ENCODE peak calls at places on chromosomes 5 and 9, in five cellular contexts. E, T, O, W and I are unnamed samples.

GRCh38 chr5:63963080-63963735 is 963 bp upstream of the HTR1A start:
- DNase-seq in E (no peak), T (peak), O (no peak), W (peak), I (no peak)

GRCh38 chr5:151082976-151083651 is 2.3 kb upstream of the TNIP1 start:
- DNase-seq in E (peak), T (peak), O (no peak), W (no peak), I (no peak)

GRCh38 chr9:128554155-128554862 is 1.9 kb downstream of the SPTAN1 start:
- DNase-seq in E (peak), T (peak), O (peak), W (peak), I (no peak)

GRCh38 chr5:135085133-135085935 is 51.3 kb upstream of the PITX1 start:
- DNase-seq in E (peak), T (no peak), O (peak), W (no peak), I (no peak)

GRCh38 chr9:87249029-87249428 is 248.6 kb upstream of the DAPK1 start:
- DNase-seq in E (no peak), T (no peak), O (no peak), W (no peak), I (no peak)

GRCh38 chr9:70159630-70160029 is 99.1 kb upstream of the SMC5 start:
- DNase-seq in E (no peak), T (no peak), O (no peak), W (no peak), I (no peak)

GRCh38 chr9:92947268-92948031 is at the start of gene FGD3:
- DNase-seq in E (peak), T (no peak), O (no peak), W (no peak), I (peak)

GRCh38 chr5:119179857-119180641 is 109.2 kb downstream of the DMXL1 start:
- DNase-seq in E (no peak), T (no peak), O (no peak), W (no peak), I (no peak)

DNA sequence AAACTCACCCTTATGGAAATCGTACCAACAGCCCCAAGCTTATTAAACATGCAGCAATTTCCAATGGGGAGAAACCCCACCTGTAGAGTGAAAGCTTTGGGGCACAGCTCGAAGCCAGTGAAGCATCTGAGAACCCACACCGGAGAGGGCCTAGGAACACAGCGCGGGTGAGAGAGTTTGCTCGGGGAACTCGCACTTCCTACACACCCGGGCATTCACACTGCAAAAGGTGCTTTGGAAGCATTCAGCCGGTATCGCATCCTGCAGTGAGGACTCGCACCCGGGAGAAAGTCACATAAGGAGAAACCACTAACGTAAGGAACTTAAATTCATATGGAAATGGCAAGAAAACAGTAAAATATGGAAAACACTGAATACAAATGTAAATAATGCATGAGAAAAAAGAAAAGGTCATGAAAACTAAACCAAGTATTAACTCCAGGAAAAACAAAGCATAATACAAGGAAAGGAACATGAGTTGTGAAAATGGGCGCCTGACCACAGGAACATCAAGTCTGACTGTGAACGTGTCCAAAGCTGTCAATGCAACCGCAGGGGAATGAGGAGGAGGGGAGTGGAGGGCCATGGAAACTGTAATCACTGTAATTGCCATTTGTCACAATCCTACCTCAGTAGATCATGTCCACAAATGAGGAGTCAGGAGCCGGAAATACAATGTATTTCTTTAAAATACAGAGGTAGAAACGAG is 28.7 kb downstream of the CAMSAP1 start:
- DNase-seq in E (no peak), T (no peak), O (no peak), W (no peak), I (no peak)
- TF ChIP-seq POLR2A in E (no peak), T (no peak), O (no peak), W (no peak), I (no peak)

GRCh38 chr9:127114606-127115005 is 7.8 kb downstream of the ANGPTL2 start:
- DNase-seq in E (no peak), T (no peak), O (no peak), W (no peak), I (no peak)

GRCh38 chr9:127109212-127109711 is 13.2 kb downstream of the ANGPTL2 start:
- DNase-seq in E (no peak), T (no peak), O (no peak), W (no peak), I (no peak)

GRCh38 chr9:127113540-127113928 is 8.9 kb downstream of the ANGPTL2 start:
- DNase-seq in E (no peak), T (no peak), O (no peak), W (no peak), I (no peak)

GRCh38 chr9:127112683-127113539 is 9.5 kb downstream of the ANGPTL2 start:
- DNase-seq in E (no peak), T (no peak), O (no peak), W (no peak), I (no peak)

DNA sequence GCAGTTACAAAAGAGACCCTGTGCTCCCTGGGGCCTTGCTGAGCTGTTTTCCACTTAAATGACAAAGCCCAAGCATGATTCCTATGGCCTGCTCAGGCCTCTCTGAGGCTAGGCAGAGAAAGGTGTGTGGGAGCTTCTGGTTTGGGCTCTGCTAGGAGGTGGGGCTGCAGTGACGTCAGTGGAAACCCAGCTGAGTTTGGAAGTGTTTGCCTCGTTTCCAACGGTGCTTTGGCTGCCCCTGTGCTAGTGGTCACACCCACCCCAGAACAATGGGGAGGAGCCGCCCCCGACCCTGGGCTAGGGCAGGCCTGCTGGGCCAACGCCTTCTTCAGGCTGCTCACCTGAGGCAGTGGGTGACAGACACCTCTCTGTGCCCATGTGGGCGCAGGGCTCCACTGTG is 10.4 kb downstream of the ANGPTL2 start:
- DNase-seq in E (peak), T (no peak), O (no peak), W (peak), I (no peak)
- TF ChIP-seq POLR2A in E (no peak), T (no peak), O (no peak), W (peak), I (no peak)

DNA sequence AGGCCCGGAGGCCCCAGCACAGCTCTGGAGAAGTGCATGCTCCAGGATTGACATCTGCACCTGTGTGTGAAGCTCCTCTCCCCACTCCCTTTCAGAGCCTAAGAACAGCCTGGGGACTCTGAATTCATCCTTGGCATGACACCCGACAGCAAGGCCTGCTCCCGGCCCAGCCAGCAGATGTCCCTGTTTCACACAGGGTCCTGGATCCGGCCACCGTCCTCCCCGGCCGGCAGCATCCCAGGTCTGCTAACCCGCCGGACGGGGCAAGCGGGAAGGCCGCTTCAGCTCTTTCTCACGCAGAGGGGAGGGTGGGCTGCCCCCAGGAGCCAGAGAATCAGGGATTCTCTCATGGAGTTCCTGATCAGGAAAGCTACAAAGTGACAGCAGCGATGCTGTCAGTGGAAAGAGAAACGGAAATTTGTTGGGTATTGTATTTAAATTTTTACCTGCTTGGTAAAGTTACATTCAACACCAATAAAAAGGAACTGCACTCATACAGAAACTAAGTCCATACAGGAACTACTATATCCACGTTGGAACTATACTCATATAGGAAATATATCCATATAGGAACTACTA is 325.3 kb upstream of the IRX4 start:
- DNase-seq in E (peak), T (no peak), O (no peak), W (no peak), I (peak)
- TF ChIP-seq POLR2A in E (no peak), T (no peak), O (no peak), W (no peak), I (no peak)

DNA sequence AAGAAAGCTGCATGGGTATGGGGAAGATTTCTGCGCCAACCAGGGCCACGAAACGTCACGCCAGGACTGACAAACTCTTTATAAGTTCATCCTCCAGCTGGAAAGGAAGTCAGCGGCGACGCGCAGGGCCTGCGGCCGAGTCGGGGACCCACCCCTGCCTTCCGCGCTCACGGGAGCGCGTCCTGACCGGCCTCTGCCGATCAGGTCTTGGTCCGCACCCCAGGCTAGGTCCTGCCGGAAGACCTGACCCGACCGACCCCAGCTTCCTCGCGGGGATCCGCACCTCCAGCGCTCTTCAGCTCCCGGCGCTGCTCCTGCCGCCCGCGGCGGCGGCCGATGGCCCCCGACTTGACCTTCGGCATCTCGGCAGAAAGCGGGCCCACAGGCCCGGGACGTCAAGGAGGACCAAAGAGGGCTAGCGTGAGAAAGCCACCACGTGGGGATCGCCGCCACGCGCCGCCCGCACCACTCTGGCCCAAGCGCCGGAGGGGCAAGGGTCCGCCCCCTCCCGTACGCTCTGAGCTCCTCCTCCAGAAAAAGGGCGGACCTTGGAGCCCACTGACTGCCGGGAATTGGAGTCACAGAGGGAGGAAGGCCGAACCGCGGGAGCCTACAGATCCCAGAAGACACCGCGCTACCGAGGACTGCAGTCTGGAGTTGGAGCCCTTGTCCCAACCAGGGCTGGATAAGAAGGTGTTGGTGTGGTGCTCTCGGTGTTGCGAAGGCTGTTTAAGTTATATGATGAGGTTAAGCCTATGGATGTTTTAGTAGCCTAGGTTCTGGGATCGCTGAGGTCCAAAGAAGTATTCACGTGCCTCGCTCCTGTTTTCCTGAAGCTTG is at the start of gene DIMT1:
- DNase-seq in E (peak), T (peak), O (peak), W (peak), I (peak)
- TF ChIP-seq POLR2A in E (peak), T (peak), O (peak), W (peak), I (peak)

GRCh38 chr9:136645903-136646754 is 16.6 kb upstream of the EGFL7 start:
- DNase-seq in E (peak), T (no peak), O (no peak), W (no peak), I (no peak)

GRCh38 chr9:136643596-136644342 is 18.9 kb upstream of the EGFL7 start:
- DNase-seq in E (peak), T (no peak), O (no peak), W (no peak), I (no peak)

GRCh38 chr9:136644343-136644592 is 18.4 kb upstream of the EGFL7 start:
- DNase-seq in E (peak), T (peak), O (peak), W (peak), I (peak)

GRCh38 chr9:136645343-136645902 is 17.3 kb upstream of the EGFL7 start:
- DNase-seq in E (peak), T (no peak), O (no peak), W (no peak), I (no peak)

DNA sequence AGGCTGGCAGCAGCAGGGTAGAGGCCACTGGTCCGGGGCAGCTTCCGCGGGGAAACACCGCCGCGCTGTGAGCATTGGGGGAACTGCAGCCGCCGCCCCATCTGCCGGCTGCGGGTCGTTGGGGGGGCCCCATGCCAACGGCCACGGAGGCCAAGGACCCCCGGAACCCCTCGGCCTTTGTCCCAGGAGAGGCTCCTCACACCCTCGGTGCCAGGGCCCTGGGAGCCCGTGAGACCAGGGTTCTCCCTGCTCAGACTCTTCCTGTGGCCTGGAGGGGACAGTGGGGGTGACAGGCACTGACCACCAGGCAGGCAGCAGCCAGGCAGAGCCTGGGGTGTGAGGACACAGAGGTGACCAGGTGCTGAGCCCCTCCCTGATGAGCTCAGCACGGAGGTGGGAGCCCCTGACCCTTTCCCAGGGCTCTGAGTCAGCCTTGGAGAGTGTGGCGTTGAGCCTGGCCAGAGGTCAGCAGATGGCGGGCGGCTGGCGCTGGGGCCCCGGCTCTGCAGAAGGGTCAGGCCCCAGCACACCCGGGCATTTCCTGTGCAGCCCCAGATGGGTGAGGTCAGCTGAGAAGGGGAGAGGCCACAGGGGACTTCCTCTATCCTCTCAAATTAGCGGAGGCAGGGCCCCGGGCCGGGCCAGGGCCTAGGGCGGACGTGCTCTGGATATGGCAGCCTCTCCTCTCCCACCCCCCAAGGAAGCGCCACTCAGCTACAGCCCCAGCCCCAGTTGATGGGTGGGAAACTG is 17.9 kb upstream of the EGFL7 start:
- DNase-seq in E (peak), T (peak), O (peak), W (no peak), I (no peak)
- TF ChIP-seq POLR2A in E (peak), T (peak), O (peak), W (no peak), I (no peak)

GRCh38 chr9:135960328-135961276 is 571 bp downstream of the UBAC1 start:
- DNase-seq in E (peak), T (peak), O (no peak), W (no peak), I (no peak)

GRCh38 chr9:135957431-135957830 is 3.7 kb downstream of the UBAC1 start:
- DNase-seq in E (no peak), T (no peak), O (no peak), W (no peak), I (no peak)

GRCh38 chr9:135959814-135960213 is 1.4 kb downstream of the UBAC1 start:
- DNase-seq in E (no peak), T (no peak), O (no peak), W (no peak), I (no peak)

GRCh38 chr9:135956798-135957166 is 4.4 kb downstream of the UBAC1 start:
- DNase-seq in E (no peak), T (no peak), O (no peak), W (no peak), I (no peak)

DNA sequence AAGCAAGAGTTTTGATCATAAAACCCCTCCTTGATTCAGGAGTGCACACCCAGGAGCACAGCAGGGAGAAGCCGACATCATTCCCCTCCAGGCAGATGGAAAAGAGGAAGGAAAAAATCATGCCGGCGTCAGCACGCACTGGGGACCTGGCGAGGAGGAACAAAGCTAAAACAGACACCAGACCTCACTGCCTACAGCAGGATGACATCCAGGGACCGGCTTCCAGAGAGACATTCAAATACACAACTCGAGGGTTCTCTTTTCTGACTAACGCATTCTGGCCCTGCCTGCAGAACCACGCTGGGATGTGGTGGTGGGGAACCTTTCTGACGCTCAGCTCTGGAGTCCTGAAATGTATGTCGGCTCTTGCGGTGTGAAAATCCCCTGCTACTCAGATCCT is 2.7 kb downstream of the UBAC1 start:
- DNase-seq in E (peak), T (no peak), O (no peak), W (no peak), I (no peak)
- TF ChIP-seq POLR2A in E (no peak), T (no peak), O (no peak), W (no peak), I (no peak)

DNA sequence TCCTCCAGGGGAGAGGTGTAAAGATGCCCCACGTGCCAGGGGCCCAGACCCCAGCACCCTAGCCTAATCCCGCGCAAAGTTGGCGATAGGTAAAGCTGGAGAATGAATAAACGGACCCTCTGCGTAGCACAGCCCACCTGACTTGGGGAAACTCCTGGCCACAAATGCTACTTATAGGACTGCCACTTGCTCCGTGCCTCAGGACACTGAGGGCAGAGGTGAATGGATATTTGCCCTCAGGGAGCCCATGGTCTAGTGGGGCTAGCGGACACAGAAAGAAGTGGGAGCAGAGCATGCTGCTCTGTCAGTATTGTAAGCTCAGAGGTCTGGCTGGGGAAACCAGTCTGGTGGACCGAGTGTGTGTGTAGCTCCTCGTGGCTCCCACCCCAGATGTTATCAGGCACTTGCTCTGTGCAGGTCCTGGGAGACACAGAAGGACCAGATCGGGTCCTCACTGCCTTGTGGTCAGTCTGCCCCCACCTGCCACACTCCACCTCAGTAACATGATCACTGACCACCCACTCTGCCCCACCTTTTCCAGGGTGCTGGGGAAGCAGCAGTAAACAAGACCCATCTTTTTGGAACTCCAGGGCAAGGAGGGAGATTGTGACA is 841 bp downstream of the GRK6 start:
- DNase-seq in E (no peak), T (no peak), O (no peak), W (no peak), I (peak)
- TF ChIP-seq POLR2A in E (no peak), T (no peak), O (no peak), W (no peak), I (no peak)

GRCh38 chr5:113950186-113950585 is 411.7 kb upstream of the KCNN2 start:
- DNase-seq in E (no peak), T (no peak), O (no peak), W (no peak), I (no peak)
- TF ChIP-seq POLR2A in E (no peak), T (no peak), O (no peak), W (no peak), I (no peak)